ENCODE peak calls at places on chromosome 18, in nine cellular contexts. D is Peyer's patch, Q is transverse colon, N is neural progenitor cell, E is GM23338, J is heart right ventricle, Z is fibroblast of lung, M is A549, G is AG04450. S is an unnamed sample.

GRCh38 chr18:62894681-62895390 is 179.5 kb downstream of the PHLPP1 start:
- DNase-seq in D (no peak), Q (no peak), N (no peak), E (no peak), J (no peak), Z (no peak), M (no peak), G (no peak), S (no peak)

GRCh38 chr18:2173464-2173863 is 397.8 kb downstream of the METTL4 start:
- DNase-seq in D (no peak), Q (no peak), N (no peak), E (peak; percentile 2), J (peak; percentile 74), Z (peak; percentile 78), M (no peak), G (peak; percentile 56), S (no peak)

GRCh38 chr18:58243401-58243800 is 199.4 kb downstream of the NEDD4L start:
- DNase-seq in D (no peak), Q (no peak), N (no peak), E (no peak), J (no peak), Z (no peak), M (no peak), G (no peak), S (no peak)

GRCh38 chr18:67608909-67609308 is 92.4 kb upstream of the DSEL start:
- DNase-seq in D (no peak), Q (no peak), N (no peak), E (no peak), J (no peak), Z (peak; percentile 62), M (no peak), G (peak; percentile 7), S (no peak)

GRCh38 chr18:9886005-9886348 is 204 bp downstream of the TXNDC2 start:
- DNase-seq in D (no peak), Q (no peak), N (no peak), E (no peak), J (no peak), Z (no peak), M (no peak), G (no peak), S (no peak)

GRCh38 chr18:78638889-78639596 is 340.6 kb upstream of the SALL3 start:
- DNase-seq in D (no peak), Q (no peak), N (no peak), E (no peak), J (no peak), Z (no peak), M (no peak), G (no peak), S (no peak)

GRCh38 chr18:60554961-60555360 is 182.4 kb upstream of the MC4R start:
- DNase-seq in D (no peak), Q (no peak), N (no peak), E (no peak), J (no peak), Z (no peak), M (no peak), G (no peak), S (no peak)

GRCh38 chr18:61948842-61949438 is 56.1 kb upstream of the RNF152 start:
- DNase-seq in D (no peak), Q (no peak), N (peak; percentile 31), E (no peak), J (no peak), Z (no peak), M (no peak), G (no peak), S (no peak)

GRCh38 chr18:79879566-79879965 is 71.9 kb downstream of the SLC66A2 start:
- DNase-seq in D (no peak), Q (no peak), N (no peak), E (no peak), J (no peak), Z (no peak), M (no peak), G (no peak), S (no peak)

GRCh38 chr18:2223394-2223793 is 347.9 kb downstream of the METTL4 start:
- DNase-seq in D (no peak), Q (no peak), N (peak; percentile 42), E (peak; percentile 9), J (no peak), Z (peak; percentile 0), M (no peak), G (no peak), S (no peak)

GRCh38 chr18:3032721-3033120 is 19.8 kb upstream of the LPIN2 start:
- DNase-seq in D (no peak), Q (no peak), N (no peak), E (no peak), J (no peak), Z (no peak), M (no peak), G (no peak), S (no peak)

GRCh38 chr18:73545497-73545896 is 602.1 kb downstream of the FBXO15 start:
- DNase-seq in D (no peak), Q (no peak), N (no peak), E (no peak), J (no peak), Z (no peak), M (no peak), G (no peak), S (no peak)

GRCh38 chr18:53018791-53019190 is 678.8 kb downstream of the DCC start:
- DNase-seq in D (no peak), Q (no peak), N (peak; percentile 44), E (peak; percentile 52), J (no peak), Z (no peak), M (no peak), G (no peak), S (no peak)

GRCh38 chr18:6366776-6367175 is 47.9 kb downstream of the L3MBTL4 start:
- DNase-seq in D (no peak), Q (no peak), N (no peak), E (peak; percentile 48), J (no peak), Z (no peak), M (no peak), G (no peak), S (no peak)
- H3K27ac ChIP-seq in D (no peak overlapping the region), Q (no peak overlapping the region), N (no peak overlapping the region), E (no peak overlapping the region), J (no peak overlapping the region), Z (no peak overlapping the region), M (no peak overlapping the region), G (no peak overlapping the region), S (no peak overlapping the region)

DNA sequence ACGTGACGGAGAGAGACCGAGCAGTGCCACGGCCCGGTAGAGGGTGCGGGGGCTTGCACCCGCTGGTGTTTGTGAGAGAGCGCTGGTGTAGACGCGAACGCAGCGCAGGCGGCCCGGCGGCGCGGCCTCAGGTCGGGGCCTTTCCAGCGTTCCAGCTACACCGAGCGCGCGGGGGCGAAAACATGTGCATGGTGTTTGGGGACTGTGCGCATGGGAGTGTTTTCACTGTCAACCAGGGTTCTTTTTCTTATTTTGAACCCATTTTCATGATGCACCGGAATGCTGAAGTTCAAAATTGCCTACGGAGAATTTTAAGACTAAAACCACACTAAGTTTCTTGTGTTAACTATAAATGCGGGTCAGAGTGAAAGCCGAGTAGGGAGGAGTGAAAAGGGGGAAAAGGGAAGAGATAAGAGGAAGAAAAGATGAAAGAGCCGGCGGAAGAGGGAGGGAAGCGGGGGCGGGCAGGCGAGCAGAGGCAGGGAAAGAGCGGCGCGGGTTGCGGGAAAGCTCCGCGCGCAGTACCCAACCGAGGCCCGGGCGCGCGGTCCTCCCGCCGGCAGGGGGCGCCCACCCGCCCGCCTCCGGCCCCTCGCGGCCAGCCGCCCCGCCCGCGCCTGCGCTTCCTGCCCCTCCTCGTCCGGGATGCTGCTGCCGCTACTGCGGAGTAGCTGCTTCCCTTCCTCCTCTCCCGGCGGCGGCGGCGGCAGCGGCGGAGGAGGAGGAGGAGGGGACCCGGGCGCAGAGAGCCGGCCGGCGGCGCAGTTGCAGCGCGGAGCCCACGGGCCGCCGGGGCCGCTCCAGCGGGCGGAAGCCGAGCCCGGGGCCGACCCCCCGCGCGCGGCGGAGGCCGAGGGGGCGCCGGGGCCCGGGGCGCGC is at the start of gene RAB12:
- DNase-seq in D (peak; percentile 92), Q (peak; percentile 89), N (peak; percentile 96), E (peak; percentile 87), J (peak; percentile 87), Z (peak; percentile 87), M (peak; percentile 44), G (peak; percentile 49), S (peak; percentile 79)
- H3K27ac ChIP-seq in D (peak within 1 kb of the TSS; percentile 73), Q (peak within 1 kb of the TSS; percentile 85), N (no peak within 1 kb of the TSS), E (peak within 1 kb of the TSS; percentile 55), J (peak within 1 kb of the TSS; percentile 88), Z (peak within 1 kb of the TSS; percentile 81), M (peak within 1 kb of the TSS; percentile 74), G (peak within 1 kb of the TSS; percentile 63), S (peak within 1 kb of the TSS; percentile 34)

GRCh38 chr18:45060102-45060501 is 379.4 kb downstream of the SETBP1 start:
- DNase-seq in D (no peak), Q (no peak), N (no peak), E (no peak), J (no peak), Z (peak; percentile 20), M (no peak), G (no peak), S (no peak)

GRCh38 chr18:45059695-45060094 is 379.0 kb downstream of the SETBP1 start:
- DNase-seq in D (no peak), Q (no peak), N (no peak), E (no peak), J (no peak), Z (peak; percentile 76), M (peak; percentile 1), G (peak; percentile 24), S (no peak)

GRCh38 chr18:45061359-45061758 is 380.7 kb downstream of the SETBP1 start:
- DNase-seq in D (no peak), Q (no peak), N (peak; percentile 10), E (no peak), J (no peak), Z (no peak), M (no peak), G (no peak), S (no peak)

GRCh38 chr18:45056907-45057306 is 376.2 kb downstream of the SETBP1 start:
- DNase-seq in D (no peak), Q (no peak), N (no peak), E (peak; percentile 8), J (no peak), Z (peak; percentile 9), M (no peak), G (peak; percentile 6), S (no peak)

DNA sequence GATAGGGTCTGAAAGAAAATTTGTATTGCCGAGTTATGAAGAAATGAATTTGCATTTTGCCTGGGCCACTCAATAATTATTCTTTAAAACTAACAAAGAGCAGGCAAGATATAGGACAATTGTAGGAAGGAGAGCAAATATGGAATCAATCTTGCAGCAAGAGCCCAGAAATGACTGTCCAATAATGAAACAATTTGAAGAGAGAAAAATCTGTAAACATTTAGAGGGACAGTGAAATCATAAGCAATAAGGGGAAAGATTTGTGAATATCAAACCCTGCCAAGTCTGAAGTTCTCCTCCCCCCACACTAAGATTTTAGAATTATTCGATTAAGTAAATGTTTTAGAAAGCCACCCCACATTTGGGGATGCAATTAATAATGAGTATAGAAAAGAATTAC is 377.4 kb downstream of the SETBP1 start:
- DNase-seq in D (no peak), Q (no peak), N (no peak), E (no peak), J (no peak), Z (no peak), M (no peak), G (no peak), S (no peak)
- H3K27ac ChIP-seq in D (no peak overlapping the region), Q (no peak overlapping the region), N (no peak overlapping the region), E (no peak overlapping the region), J (no peak overlapping the region), Z (no peak overlapping the region), M (no peak overlapping the region), G (no peak overlapping the region), S (no peak overlapping the region)

DNA sequence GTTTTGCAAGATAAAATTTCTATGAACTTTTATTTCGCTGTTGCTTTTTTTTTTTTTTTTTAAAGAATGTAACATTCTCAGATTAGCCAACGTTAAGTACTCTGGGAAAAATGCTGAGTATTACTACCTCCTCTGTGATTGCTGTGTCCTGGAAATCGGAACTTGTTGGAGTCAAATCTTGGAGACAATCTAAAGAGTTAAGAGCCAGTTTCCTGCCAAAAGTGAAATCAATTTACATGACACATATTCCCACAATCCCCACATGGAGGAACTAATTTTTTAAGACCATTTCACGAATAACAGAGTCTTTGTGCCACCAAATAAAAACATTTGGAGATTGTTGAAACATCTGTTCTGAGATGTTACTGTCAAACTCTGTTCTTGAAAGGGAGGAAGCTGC is 127.8 kb downstream of the MEP1B start:
- DNase-seq in D (no peak), Q (no peak), N (no peak), E (no peak), J (no peak), Z (peak; percentile 51), M (no peak), G (peak; percentile 7), S (no peak)
- H3K27ac ChIP-seq in D (no peak overlapping the region), Q (peak overlapping the region; percentile 51), N (no peak overlapping the region), E (no peak overlapping the region), J (peak overlapping the region; percentile 10), Z (no peak overlapping the region), M (peak overlapping the region; percentile 48), G (peak overlapping the region; percentile 40), S (no peak overlapping the region)